ENCODE peak calls at places on chromosomes 12 and 14, in four cellular contexts. C, V, H and G are unnamed samples.

GRCh38 chr14:77580964-77581505 is 35.4 kb downstream of the SPTLC2 start:
- DNase-seq in C (no peak), V (peak; percentile 34), H (no peak), G (no peak)

GRCh38 chr12:126708492-126708896 is 1558.5 kb upstream of the TMEM132C start:
- DNase-seq in C (no peak), V (no peak), H (no peak), G (no peak)

GRCh38 chr14:102692334-102692733 is 84.9 kb upstream of the TRAF3 start:
- DNase-seq in C (no peak), V (no peak), H (no peak), G (no peak)

GRCh38 chr14:32821989-32822653 is 116.6 kb upstream of the NPAS3 start:
- DNase-seq in C (no peak), V (no peak), H (no peak), G (no peak)

GRCh38 chr14:94940263-94940993 is 170.5 kb upstream of the GSC start:
- DNase-seq in C (no peak), V (no peak), H (no peak), G (no peak)

GRCh38 chr12:120101182-120101581 is 15.4 kb downstream of the RAB35 start:
- DNase-seq in C (no peak), V (no peak), H (no peak), G (no peak)

GRCh38 chr14:92456215-92457017 is 57.2 kb upstream of the RIN3 start:
- DNase-seq in C (peak; percentile 59), V (peak; percentile 58), H (peak; percentile 74), G (peak; percentile 57)

GRCh38 chr12:24974216-24974615 is 25.3 kb upstream of the BCAT1 start:
- DNase-seq in C (no peak), V (no peak), H (no peak), G (no peak)

GRCh38 chr12:49623142-49623899 is at the start of gene PRPF40B:
- DNase-seq in C (peak; percentile 91), V (peak; percentile 84), H (peak; percentile 96), G (peak; percentile 82)

GRCh38 chr12:6215932-6216494 is 15.8 kb downstream of the CD9 start:
- DNase-seq in C (no peak), V (peak; percentile 100), H (no peak), G (no peak)

GRCh38 chr14:85050180-85050579 is 479.8 kb upstream of the FLRT2 start:
- DNase-seq in C (no peak), V (no peak), H (no peak), G (no peak)

GRCh38 chr14:75476274-75476995 is 45.8 kb upstream of the BATF start:
- DNase-seq in C (no peak), V (no peak), H (no peak), G (no peak)

GRCh38 chr12:45259732-45260480 is 44.0 kb downstream of the ANO6 start:
- DNase-seq in C (no peak), V (no peak), H (no peak), G (no peak)

GRCh38 chr14:64337901-64338615 is 43.9 kb upstream of the ESR2 start:
- DNase-seq in C (no peak), V (peak; percentile 65), H (peak; percentile 74), G (peak; percentile 48)

GRCh38 chr12:55978393-55978792 is 4.5 kb downstream of the RAB5B start:
- DNase-seq in C (no peak), V (no peak), H (no peak), G (no peak)

GRCh38 chr14:82431031-82431430 is 897.4 kb upstream of the SEL1L start:
- DNase-seq in C (no peak), V (no peak), H (no peak), G (no peak)

GRCh38 chr12:110421701-110422100 is 18.2 kb upstream of the ANAPC7 start:
- DNase-seq in C (no peak), V (no peak), H (no peak), G (no peak)

GRCh38 chr14:61527325-61528100 is 167.8 kb upstream of the HIF1A start:
- DNase-seq in C (no peak), V (peak; percentile 87), H (no peak), G (no peak)

GRCh38 chr12:72296389-72296788 is 24.2 kb downstream of the TRHDE start:
- DNase-seq in C (no peak), V (peak; percentile 98), H (no peak), G (no peak)

GRCh38 chr14:73231874-73232851 is 5.1 kb upstream of the PAPLN start:
- DNase-seq in C (no peak), V (peak; percentile 33), H (peak; percentile 55), G (no peak)

GRCh38 chr14:85856430-85856829 is 326.5 kb downstream of the FLRT2 start:
- DNase-seq in C (no peak), V (no peak), H (no peak), G (no peak)

GRCh38 chr14:80077262-80077661 is 134.0 kb downstream of the DIO2 start:
- DNase-seq in C (no peak), V (no peak), H (no peak), G (no peak)

GRCh38 chr14:90382491-90383125 is 14.2 kb upstream of the CALM1 start:
- DNase-seq in C (peak; percentile 60), V (peak; percentile 73), H (peak; percentile 54), G (no peak)

GRCh38 chr12:106586803-106587684 is 4.2 kb downstream of the RFX4 start:
- DNase-seq in C (no peak), V (peak; percentile 8), H (peak; percentile 51), G (peak; percentile 57)

GRCh38 chr12:1185460-1186182 is 194.6 kb downstream of the ERC1 start:
- DNase-seq in C (no peak), V (peak; percentile 13), H (no peak), G (no peak)

GRCh38 chr12:109027767-109028166 is 6.9 kb upstream of the SVOP start:
- DNase-seq in C (no peak), V (no peak), H (no peak), G (no peak)

GRCh38 chr14:77303417-77304156 is 17.1 kb downstream of the POMT2 start:
- DNase-seq in C (no peak), V (peak; percentile 97), H (no peak), G (no peak)

GRCh38 chr14:23751591-23751990 is 115.4 kb downstream of the DHRS2 start:
- DNase-seq in C (no peak), V (peak; percentile 75), H (no peak), G (no peak)

GRCh38 chr12:110971189-110971920 is 51.0 kb upstream of the MYL2 start:
- DNase-seq in C (no peak), V (no peak), H (no peak), G (no peak)

GRCh38 chr12:13101854-13102375 is 1.6 kb downstream of the GSG1 start:
- DNase-seq in C (no peak), V (peak; percentile 72), H (no peak), G (no peak)

GRCh38 chr12:65620026-65620425 is 204.3 kb upstream of the HMGA2 start:
- DNase-seq in C (no peak), V (no peak), H (no peak), G (no peak)

GRCh38 chr12:49014547-49014946 is 4.0 kb downstream of the PRKAG1 start:
- DNase-seq in C (no peak), V (no peak), H (no peak), G (no peak)

GRCh38 chr12:48917857-48918537 is 7.3 kb downstream of the FKBP11 start:
- DNase-seq in C (no peak), V (no peak), H (no peak), G (no peak)

GRCh38 chr12:29153231-29153630 is 4.2 kb downstream of the FAR2 start:
- DNase-seq in C (no peak), V (no peak), H (no peak), G (no peak)

GRCh38 chr12:90652280-90652679 is 302.7 kb downstream of the CCER1 start:
- DNase-seq in C (no peak), V (no peak), H (no peak), G (no peak)

GRCh38 chr14:20376071-20376588 is 32.7 kb downstream of the PARP2 start:
- DNase-seq in C (no peak), V (no peak), H (no peak), G (no peak)

GRCh38 chr14:93317836-93318807 is 14.7 kb downstream of the BTBD7 start:
- DNase-seq in C (no peak), V (peak; percentile 78), H (no peak), G (no peak)